ENCODE peak calls at places on chromosomes 5 and 9, in ten cellular contexts. A is lower lobe of right lung; E is GM04504; F is dorsolateral prefrontal cortex; U is stimulated activated CD8-positive, alpha-beta memory T cell treated with anti-CD3 and anti-CD28 coated beads, Interleukin-15, amount 100 ng/mL, for 24 hours; C is stimulated activated CD4-positive, alpha-beta T cell treated with anti-CD3 and anti-CD28 coated beads, Interleukin-1b, Interleukin-23, amount 100 ng/mL, for 24 hours; Y is neural progenitor cell; T is NCI-H1092; P is HuH-7; W is iPS-NIHi11. S is an unnamed sample.

GRCh38 chr5:153425914-153426313 is 64.6 kb upstream of the GRIA1 start:
- DNase-seq in C (no peak), W (peak; percentile 31), E (no peak), U (no peak), P (no peak), F (no peak), Y (no peak), A (no peak), T (no peak), S (no peak)

GRCh38 chr5:178086266-178086665 is 27.1 kb upstream of the N4BP3 start:
- DNase-seq in T (no peak), C (no peak), E (no peak), Y (no peak), U (no peak), F (no peak), W (peak; percentile 37), A (no peak), P (no peak), S (no peak)

GRCh38 chr5:114473541-114473940 is 111.7 kb downstream of the KCNN2 start:
- DNase-seq in C (no peak), A (no peak), E (no peak), U (no peak), W (no peak), P (no peak), Y (no peak), F (no peak), T (no peak), S (no peak)

GRCh38 chr5:139022528-139022927 is 147.4 kb upstream of the LRRTM2 start:
- DNase-seq in A (no peak), F (no peak), W (no peak), C (no peak), E (no peak), P (no peak), U (no peak), Y (no peak), T (no peak), S (no peak)

GRCh38 chr9:98081477-98082219 is 25.1 kb downstream of the NANS start:
- DNase-seq in W (no peak), E (no peak), Y (no peak), U (no peak), F (no peak), P (no peak), A (peak; percentile 64), C (no peak), T (no peak), S (peak; percentile 24)

GRCh38 chr9:20297646-20298084 is 324.6 kb downstream of the MLLT3 start:
- DNase-seq in U (no peak), A (no peak), E (no peak), P (no peak), W (no peak), F (peak; percentile 75), T (no peak), Y (no peak), C (no peak), S (peak; percentile 42)

GRCh38 chr9:105694848-105695581 is 674 bp downstream of the TMEM38B start:
- DNase-seq in C (no peak), Y (peak; percentile 78), U (peak; percentile 26), P (peak; percentile 69), A (peak; percentile 81), F (peak; percentile 66), E (peak; percentile 24), W (peak; percentile 68), T (peak; percentile 35), S (no peak)

GRCh38 chr9:133974631-133975341 is 17.3 kb downstream of the VAV2 start:
- DNase-seq in Y (no peak), T (no peak), W (no peak), E (no peak), U (no peak), F (no peak), A (peak; percentile 20), P (no peak), C (no peak), S (no peak)

GRCh38 chr9:81480828-81481604 is 208.3 kb downstream of the TLE1 start:
- DNase-seq in W (no peak), A (no peak), P (no peak), U (no peak), T (no peak), F (no peak), Y (no peak), E (no peak), C (no peak), S (no peak)

GRCh38 chr9:127979333-127980055 is 1.3 kb downstream of the EEIG1 start:
- DNase-seq in W (no peak), Y (peak; percentile 68), A (no peak), E (no peak), C (no peak), T (no peak), P (peak; percentile 47), F (peak; percentile 79), U (no peak), S (no peak)

S was measured in AG04449.